ENCODE peak calls at places on chromosomes 4 and X, in six cellular contexts. O is endodermal cell; C is HS-5; N is LoVo; E is stimulated activated CD4-positive, alpha-beta T cell treated with anti-CD3 and anti-CD28 coated beads, Interleukin-4, amount 100 ng/mL, for 24 hours; L is memory B cell. A is an unnamed sample.

GRCh38 chrX:38961936-38962335 is 160.7 kb downstream of the MID1IP1 start:
- DNase-seq in N (no peak), L (no peak), O (no peak), E (no peak), C (no peak), A (no peak)

GRCh38 chrX:70089575-70090297 is 27.5 kb downstream of the OTUD6A start:
- DNase-seq in L (no peak), C (peak; percentile 25), O (no peak), N (no peak), E (no peak), A (no peak)

GRCh38 chrX:49291615-49292337 is 11.7 kb upstream of the GAGE10 start:
- DNase-seq in N (peak; percentile 24), E (peak; percentile 75), C (no peak), L (peak; percentile 53), O (peak; percentile 92), A (peak; percentile 78)

GRCh38 chr4:107913283-107913899 is 18.0 kb upstream of the CYP2U1 start:
- DNase-seq in L (peak; percentile 34), C (no peak), N (peak; percentile 69), E (peak; percentile 50), O (peak; percentile 56), A (no peak)

GRCh38 chr4:3025881-3026280 is 48.5 kb downstream of the HTT-AS start:
- DNase-seq in C (no peak), N (no peak), O (no peak), E (no peak), L (no peak), A (no peak)

GRCh38 chr4:151099976-151100417 is 569 bp downstream of the RPS3A start:
- DNase-seq in O (no peak), E (no peak), C (no peak), N (no peak), L (no peak), A (no peak)

GRCh38 chr4:75511841-75512240 is 2.4 kb downstream of the RCHY1 start:
- DNase-seq in L (no peak), C (no peak), N (no peak), O (no peak), E (no peak), A (no peak)

GRCh38 chr4:6229095-6229494 is 28.7 kb upstream of the JAKMIP1 start:
- DNase-seq in C (no peak), O (peak; percentile 38), N (no peak), L (no peak), E (no peak), A (no peak)

GRCh38 chr4:77327151-77327550 is 170.1 kb downstream of the CCNG2 start:
- DNase-seq in O (no peak), E (no peak), N (no peak), L (no peak), C (no peak), A (no peak)

GRCh38 chr4:153222790-153223417 is 18.7 kb downstream of the TRIM2 start:
- DNase-seq in O (peak; percentile 84), N (peak; percentile 34), C (no peak), E (peak; percentile 19), L (no peak), A (peak; percentile 63)

GRCh38 chr4:121155893-121156292 is 8.2 kb downstream of the TNIP3 start:
- DNase-seq in L (no peak), E (no peak), N (peak; percentile 29), O (no peak), C (peak; percentile 72), A (no peak)

GRCh38 chr4:181538435-181538834 is 704.8 kb upstream of the TENM3 start:
- DNase-seq in E (no peak), L (no peak), N (no peak), O (no peak), C (no peak), A (no peak)

GRCh38 chr4:149911995-149912394 is 96.4 kb upstream of the IQCM start:
- DNase-seq in E (no peak), L (no peak), O (no peak), N (no peak), C (no peak), A (no peak)

GRCh38 chr4:13700196-13701140 is 72.9 kb upstream of the BOD1L1 start:
- DNase-seq in O (no peak), E (no peak), L (no peak), C (peak; percentile 87), N (peak; percentile 75), A (no peak)

GRCh38 chr4:99594818-99595217 is 20.2 kb downstream of the MTTP start:
- DNase-seq in N (no peak), E (no peak), L (no peak), C (no peak), O (no peak), A (no peak)

GRCh38 chr4:140240237-140240636 is 86.3 kb upstream of the MAML3 start:
- DNase-seq in C (no peak), O (no peak), E (no peak), L (no peak), N (no peak), A (no peak)

GRCh38 chrX:12423346-12423745 is 285.1 kb downstream of the FRMPD4 start:
- DNase-seq in L (no peak), O (no peak), C (no peak), N (no peak), E (no peak), A (no peak)

GRCh38 chr4:47882228-47882627 is 32.2 kb downstream of the NFXL1 start:
- DNase-seq in C (no peak), O (no peak), E (no peak), L (no peak), N (no peak), A (no peak)

GRCh38 chrX:91066104-91066503 is 368.5 kb upstream of the PABPC5 start:
- DNase-seq in E (no peak), N (no peak), O (peak; percentile 65), C (no peak), L (no peak), A (peak; percentile 11)

GRCh38 chr4:104728380-104729122 is 233.9 kb upstream of the CXXC4 start:
- DNase-seq in L (no peak), O (no peak), C (peak; percentile 70), N (peak; percentile 69), E (no peak), A (no peak)

GRCh38 chrX:85851418-85851817 is 195.9 kb downstream of the CHM start:
- DNase-seq in C (no peak), N (peak; percentile 6), L (no peak), O (peak; percentile 70), E (peak; percentile 3), A (peak; percentile 52)

GRCh38 chr4:34850983-34851382 is 1393.3 kb downstream of the ARAP2 start:
- DNase-seq in C (peak; percentile 49), N (no peak), O (no peak), E (no peak), L (no peak), A (no peak)

GRCh38 chr4:6178757-6179156 is 21.6 kb downstream of the JAKMIP1 start:
- DNase-seq in O (no peak), L (no peak), N (no peak), E (no peak), C (peak; percentile 19), A (no peak)

A was measured in WTC11.